ENCODE peak calls at places on chromosomes 13 and 19, in eight cellular contexts. F is Caco-2, A is left ventricle myocardium inferior, M is sigmoid colon, N is GM23338, Y is adipocyte, Z is testis, R is NT2/D1. L is an unnamed sample.

GRCh38 chr19:6802336-6803035 is 30.0 kb downstream of the VAV1 start:
- DNase-seq in F (no peak), A (peak; percentile 30), M (peak; percentile 67), N (peak; percentile 32), Y (no peak), Z (peak; percentile 30), R (no peak), L (no peak)

GRCh38 chr13:110001622-110002275 is 215.4 kb upstream of the IRS2 start:
- DNase-seq in F (no peak), A (no peak), M (no peak), N (no peak), Y (peak; percentile 71), Z (no peak), R (no peak), L (peak; percentile 76)

GRCh38 chr19:34996978-34997640 is 3.0 kb upstream of the GRAMD1A start:
- DNase-seq in F (no peak), A (no peak), M (no peak), N (no peak), Y (no peak), Z (no peak), R (no peak), L (no peak)

GRCh38 chr19:57099199-57099661 is 20.6 kb upstream of the USP29 start:
- DNase-seq in F (peak; percentile 38), A (peak; percentile 72), M (peak; percentile 84), N (peak; percentile 74), Y (peak; percentile 76), Z (peak; percentile 88), R (peak; percentile 40), L (peak; percentile 86)

GRCh38 chr13:46992383-46992952 is 95.6 kb upstream of the HTR2A start:
- DNase-seq in F (peak; percentile 35), A (no peak), M (no peak), N (peak; percentile 31), Y (no peak), Z (peak; percentile 33), R (no peak), L (peak; percentile 21)

GRCh38 chr13:92717857-92718256 is 508.8 kb upstream of the GPC6 start:
- DNase-seq in F (no peak), A (no peak), M (no peak), N (no peak), Y (no peak), Z (no peak), R (no peak), L (no peak)

GRCh38 chr13:109224033-109224432 is 562.4 kb downstream of the IRS2 start:
- DNase-seq in F (no peak), A (no peak), M (no peak), N (no peak), Y (no peak), Z (no peak), R (no peak), L (no peak)

GRCh38 chr19:13277104-13277809 is 127.0 kb downstream of the IER2 start:
- DNase-seq in F (peak; percentile 77), A (peak; percentile 31), M (no peak), N (peak; percentile 86), Y (peak; percentile 84), Z (peak; percentile 63), R (peak; percentile 70), L (peak; percentile 81)

GRCh38 chr19:29086646-29087045 is 126.3 kb downstream of the UQCRFS1 start:
- DNase-seq in F (no peak), A (no peak), M (no peak), N (no peak), Y (no peak), Z (no peak), R (no peak), L (no peak)

GRCh38 chr13:50401721-50402510 is 386.7 kb downstream of the KCNRG start:
- DNase-seq in F (no peak), A (no peak), M (no peak), N (no peak), Y (no peak), Z (no peak), R (no peak), L (peak; percentile 69)

GRCh38 chr19:42505066-42505465 is 23.2 kb downstream of the CEACAM1 start:
- DNase-seq in F (no peak), A (no peak), M (no peak), N (no peak), Y (no peak), Z (no peak), R (no peak), L (no peak)

GRCh38 chr13:41212881-41213280 is 18.5 kb upstream of the KBTBD7 start:
- DNase-seq in F (no peak), A (no peak), M (no peak), N (no peak), Y (peak; percentile 58), Z (no peak), R (no peak), L (no peak)

GRCh38 chr13:106796280-106797047 is 228.5 kb upstream of the ARGLU1 start:
- DNase-seq in F (no peak), A (no peak), M (no peak), N (peak; percentile 96), Y (no peak), Z (no peak), R (peak; percentile 79), L (no peak)

GRCh38 chr19:31501427-31502195 is 152.4 kb upstream of the TSHZ3 start:
- DNase-seq in F (no peak), A (no peak), M (no peak), N (no peak), Y (no peak), Z (no peak), R (no peak), L (no peak)

GRCh38 chr13:33676045-33676699 is 141.8 kb upstream of the RFC3 start:
- DNase-seq in F (peak; percentile 15), A (no peak), M (no peak), N (no peak), Y (peak; percentile 42), Z (no peak), R (no peak), L (peak; percentile 39)

GRCh38 chr13:76830805-76831204 is 55.4 kb downstream of the KCTD12 start:
- DNase-seq in F (no peak), A (no peak), M (no peak), N (peak; percentile 2), Y (no peak), Z (no peak), R (no peak), L (no peak)

GRCh38 chr13:41648314-41648935 is 191.1 kb downstream of the RGCC start:
- DNase-seq in F (peak; percentile 75), A (no peak), M (no peak), N (peak; percentile 33), Y (peak; percentile 55), Z (no peak), R (no peak), L (peak; percentile 24)

GRCh38 chr19:1469936-1470863 is 8.8 kb downstream of the C19orf25 start:
- DNase-seq in F (peak; percentile 78), A (peak; percentile 51), M (no peak), N (peak; percentile 84), Y (no peak), Z (peak; percentile 74), R (no peak), L (peak; percentile 65)

GRCh38 chr13:71625694-71626093 is 241.3 kb downstream of the DACH1 start:
- DNase-seq in F (no peak), A (no peak), M (no peak), N (no peak), Y (no peak), Z (no peak), R (no peak), L (no peak)

DNA sequence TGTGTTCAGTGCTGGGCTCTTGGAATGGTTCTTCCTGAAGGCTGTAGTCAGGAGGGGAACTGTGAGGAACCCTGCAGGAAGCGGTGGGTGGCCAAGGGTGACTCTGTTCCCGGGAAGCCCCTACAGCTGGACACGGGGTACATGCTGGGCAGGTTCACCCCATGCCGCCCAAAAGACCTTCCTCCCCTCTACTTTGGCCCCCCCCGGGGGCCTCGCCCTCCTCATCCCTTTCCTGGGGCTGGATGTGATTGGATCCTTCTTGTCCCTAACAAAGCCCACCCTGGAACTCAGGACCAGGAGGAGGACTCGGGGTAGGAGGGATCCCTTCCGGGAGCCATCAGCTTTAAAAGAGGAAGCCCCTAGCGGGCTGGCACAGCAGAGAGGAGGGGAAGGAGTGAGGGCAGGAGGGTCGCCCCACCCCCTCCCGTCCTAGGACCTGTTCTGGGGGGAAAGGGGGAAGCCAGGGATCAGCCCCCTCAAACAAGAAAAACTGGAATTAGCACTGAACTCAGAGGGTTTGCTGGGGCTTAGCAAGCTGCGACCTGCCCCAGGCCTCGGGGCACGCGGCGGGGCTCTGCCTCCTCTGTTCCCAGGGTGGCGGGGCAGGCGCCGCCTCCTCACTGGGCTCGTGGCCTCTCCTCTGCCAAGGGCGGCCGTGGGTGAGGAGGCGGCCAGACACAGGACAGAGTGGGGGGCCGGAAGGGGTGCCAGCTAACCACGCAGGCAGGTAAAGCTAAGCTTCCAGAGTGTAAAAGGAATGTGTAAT is 4.0 kb downstream of the CEBPA start:
- DNase-seq in F (peak; percentile 67), A (no peak), M (peak; percentile 62), N (peak; percentile 15), Y (no peak), Z (no peak), R (no peak), L (no peak)
- H3K4me1 ChIP-seq in F (peaks cover 49% of the 10 kb centered on the region), A (peaks cover 25% of the 10 kb centered on the region), M (peaks cover 40% of the 10 kb centered on the region), N (peaks cover 5% of the 10 kb centered on the region), Y (peaks cover 17% of the 10 kb centered on the region), Z (peaks cover 8% of the 10 kb centered on the region), R (peaks cover 10% of the 10 kb centered on the region), L (no peaks in the 10 kb centered on the region)

DNA sequence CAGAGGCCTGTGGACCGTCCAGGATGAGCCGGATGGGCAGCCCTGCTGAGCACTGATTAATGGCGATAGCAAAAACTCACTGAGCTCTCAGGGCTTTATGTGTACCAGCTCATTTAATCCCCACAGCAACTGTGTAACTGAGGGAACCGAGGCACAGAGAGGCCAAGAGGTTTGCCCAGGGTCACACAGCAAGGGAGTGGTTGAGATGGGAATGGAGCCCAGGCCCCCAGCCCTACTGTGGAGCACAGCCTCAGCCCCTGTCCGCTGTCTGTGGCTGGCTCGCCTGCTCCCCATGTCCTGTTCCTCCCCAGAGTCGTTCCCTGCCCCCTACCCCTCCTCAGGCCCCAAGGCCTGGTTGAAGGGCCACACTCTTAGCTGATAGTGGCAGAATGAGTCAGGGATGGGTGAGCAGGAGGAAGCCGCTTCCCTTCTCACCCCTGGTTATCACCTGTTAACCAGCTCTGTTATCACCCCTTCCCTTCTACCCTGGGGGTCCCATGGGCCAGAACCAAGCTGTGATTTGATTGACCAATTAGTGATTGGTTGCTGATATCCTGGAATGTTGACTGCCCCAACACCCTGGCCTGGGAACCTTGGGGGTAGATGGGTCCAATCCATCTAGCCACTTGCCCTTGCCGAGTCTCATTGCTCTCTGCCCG is 21.2 kb downstream of the CAPN12 start:
- DNase-seq in F (no peak), A (no peak), M (no peak), N (no peak), Y (no peak), Z (no peak), R (no peak), L (no peak)
- H3K36me3 ChIP-seq in F (peaks cover 14% of the 10 kb centered on the region), A (peaks cover 88% of the 10 kb centered on the region), M (peaks cover 97% of the 10 kb centered on the region), N (peaks cover 34% of the 10 kb centered on the region), Y (peaks cover 95% of the 10 kb centered on the region), Z (no peaks in the 10 kb centered on the region), R (peaks cover 98% of the 10 kb centered on the region), L (peaks cover 50% of the 10 kb centered on the region)

DNA sequence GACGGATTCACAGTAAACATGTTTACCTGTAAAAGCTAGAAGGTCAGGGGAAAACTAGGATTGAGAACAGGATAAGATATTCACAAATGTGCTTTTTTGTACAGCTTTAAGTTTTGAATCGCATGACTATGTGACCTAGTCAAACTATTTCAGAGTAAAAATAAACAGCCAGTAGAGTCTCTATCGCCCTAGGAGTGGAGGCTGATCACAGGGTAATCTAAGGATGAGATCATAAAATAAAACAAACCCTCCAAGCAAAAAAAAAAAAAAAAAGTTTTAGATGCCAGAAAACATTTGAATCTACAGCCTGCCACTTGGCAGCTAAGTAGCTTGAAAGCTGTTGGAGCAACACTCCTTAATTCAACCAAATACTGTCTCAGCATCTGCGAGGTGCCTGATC is 26.8 kb downstream of the ZNF350 start:
- DNase-seq in F (no peak), A (no peak), M (no peak), N (no peak), Y (peak; percentile 1), Z (no peak), R (no peak), L (no peak)
- H3K4me1 ChIP-seq in F (peaks cover 8% of the 10 kb centered on the region), A (peaks cover 12% of the 10 kb centered on the region), M (no peaks in the 10 kb centered on the region), N (peaks cover 4% of the 10 kb centered on the region), Y (no peaks in the 10 kb centered on the region), Z (peaks cover 10% of the 10 kb centered on the region), R (no peaks in the 10 kb centered on the region), L (no peaks in the 10 kb centered on the region)

GRCh38 chr13:89806594-89806993 is 1540.9 kb upstream of the MIR17HG start:
- DNase-seq in F (no peak), A (no peak), M (no peak), N (no peak), Y (no peak), Z (no peak), R (no peak), L (no peak)
- H3K36me3 ChIP-seq in F (no peaks in the 10 kb centered on the region), A (no peaks in the 10 kb centered on the region), M (no peaks in the 10 kb centered on the region), N (no peaks in the 10 kb centered on the region), Y (no peaks in the 10 kb centered on the region), Z (no peaks in the 10 kb centered on the region), R (no peaks in the 10 kb centered on the region), L (no peaks in the 10 kb centered on the region)